ENCODE peak calls at places on chromosomes 2 and 18, in nine cellular contexts. U is GM23338, B is bronchial epithelial cell, V is BJ, J is fibroblast of the aortic adventitia, A is lower lobe of right lung, Y is cardiac fibroblast, C is left lung, D is astrocyte of the spinal cord. E is an unnamed sample.

GRCh38 chr2:62407838-62408589 is 98.0 kb downstream of the TMEM17 start:
- DNase-seq in U (no peak), B (no peak), V (no peak), J (peak; percentile 42), A (no peak), Y (peak; percentile 15), C (no peak), D (no peak), E (no peak)

GRCh38 chr2:220555961-220556360 is 928.5 kb downstream of the SLC4A3 start:
- DNase-seq in U (no peak), B (peak; percentile 73), V (no peak), J (no peak), A (no peak), Y (no peak), C (no peak), D (no peak), E (no peak)

GRCh38 chr2:151614606-151615306 is 119.5 kb downstream of the NEB start:
- DNase-seq in U (no peak), B (peak; percentile 39), V (no peak), J (no peak), A (no peak), Y (no peak), C (no peak), D (no peak), E (no peak)

GRCh38 chr2:166234112-166234846 is 106.5 kb upstream of the SCN1A start:
- DNase-seq in U (no peak), B (peak; percentile 65), V (peak; percentile 46), J (peak; percentile 78), A (no peak), Y (peak; percentile 81), C (no peak), D (peak; percentile 71), E (peak; percentile 32)

GRCh38 chr2:118268268-118268667 is 180.0 kb downstream of the INSIG2 start:
- DNase-seq in U (no peak), B (no peak), V (no peak), J (no peak), A (no peak), Y (no peak), C (no peak), D (no peak), E (no peak)

GRCh38 chr2:10868021-10868420 is 43.7 kb upstream of the KCNF1 start:
- DNase-seq in U (no peak), B (no peak), V (no peak), J (no peak), A (no peak), Y (no peak), C (no peak), D (no peak), E (no peak)

GRCh38 chr2:98476192-98476868 is 31.7 kb downstream of the INPP4A start:
- DNase-seq in U (no peak), B (peak; percentile 55), V (no peak), J (no peak), A (no peak), Y (no peak), C (no peak), D (no peak), E (no peak)

GRCh38 chr2:142952018-142952417 is 74.6 kb downstream of the KYNU start:
- DNase-seq in U (no peak), B (no peak), V (no peak), J (no peak), A (no peak), Y (no peak), C (no peak), D (no peak), E (no peak)

GRCh38 chr2:72555943-72556342 is 269.9 kb downstream of the EXOC6B start:
- DNase-seq in U (no peak), B (no peak), V (no peak), J (no peak), A (no peak), Y (no peak), C (no peak), D (no peak), E (no peak)

GRCh38 chr2:24272161-24272802 is 88.1 kb downstream of the ITSN2 start:
- DNase-seq in U (no peak), B (no peak), V (no peak), J (peak; percentile 64), A (no peak), Y (peak; percentile 71), C (no peak), D (no peak), E (no peak)

GRCh38 chr2:157359628-157360027 is 34.0 kb upstream of the ERMN start:
- DNase-seq in U (no peak), B (no peak), V (no peak), J (no peak), A (no peak), Y (no peak), C (no peak), D (no peak), E (no peak)

GRCh38 chr2:120988051-120988707 is 252.5 kb downstream of the GLI2 start:
- DNase-seq in U (peak; percentile 21), B (no peak), V (no peak), J (no peak), A (no peak), Y (no peak), C (no peak), D (no peak), E (no peak)

GRCh38 chr2:31428001-31428418 is 13.5 kb upstream of the XDH start:
- DNase-seq in U (peak; percentile 39), B (peak; percentile 65), V (no peak), J (peak; percentile 35), A (no peak), Y (peak; percentile 14), C (no peak), D (peak; percentile 10), E (peak; percentile 16)

GRCh38 chr2:158412206-158412605 is 44.3 kb downstream of the CCDC148 start:
- DNase-seq in U (peak; percentile 37), B (no peak), V (peak; percentile 36), J (peak; percentile 52), A (no peak), Y (no peak), C (no peak), D (peak; percentile 47), E (no peak)

GRCh38 chr2:216424305-216424704 is 12.0 kb downstream of the SMARCAL1 start:
- DNase-seq in U (no peak), B (no peak), V (no peak), J (peak; percentile 41), A (no peak), Y (no peak), C (no peak), D (no peak), E (no peak)

DNA sequence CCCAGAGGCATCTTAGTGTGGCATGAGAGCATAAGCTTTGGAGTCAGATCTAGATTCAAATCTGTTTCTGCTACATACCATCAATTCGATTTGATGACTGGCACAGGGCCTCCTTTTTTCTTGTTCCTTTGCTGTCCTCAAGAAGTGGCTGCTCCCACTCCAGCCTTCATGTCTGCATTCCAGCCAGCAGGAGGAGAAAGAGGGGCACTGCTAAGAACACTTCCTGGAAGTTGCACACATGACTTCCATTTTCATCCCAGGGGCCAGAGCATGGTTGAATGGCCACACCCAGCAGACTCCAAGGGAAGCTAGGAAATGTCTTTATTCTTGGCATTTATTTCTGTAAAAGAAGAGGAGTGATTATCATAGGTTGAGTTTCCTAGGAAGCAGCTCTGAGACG is 50.4 kb downstream of the EML6 start:
- DNase-seq in U (peak; percentile 71), B (no peak), V (no peak), J (no peak), A (no peak), Y (peak; percentile 14), C (no peak), D (no peak), E (no peak)
- TF ChIP-seq CTCF in U (peak; percentile 75), B (no peak), V (no peak), J (no peak), A (no peak), Y (peak; percentile 34), C (no peak), D (peak; percentile 16), E (peak; percentile 22)

GRCh38 chr18:10455726-10456453 is 1.5 kb downstream of the APCDD1 start:
- DNase-seq in U (peak; percentile 27), B (no peak), V (no peak), J (no peak), A (no peak), Y (no peak), C (no peak), D (no peak), E (no peak)
- H3K4me3 ChIP-seq in U (peak overlapping the region; percentile 66), B (no peak overlapping the region), V (peak overlapping the region; percentile 54), J (no peak overlapping the region), A (peak overlapping the region; percentile 75), Y (peak overlapping the region; percentile 42), C (peak overlapping the region; percentile 48), D (peak overlapping the region; percentile 31), E (peak overlapping the region; percentile 68)

GRCh38 chr2:224925066-224925821 is 117.0 kb downstream of the DOCK10 start:
- DNase-seq in U (no peak), B (no peak), V (no peak), J (no peak), A (no peak), Y (no peak), C (no peak), D (no peak), E (no peak)
- TF ChIP-seq CTCF in U (no peak), B (no peak), V (no peak), J (no peak), A (no peak), Y (no peak), C (no peak), D (no peak), E (no peak)

DNA sequence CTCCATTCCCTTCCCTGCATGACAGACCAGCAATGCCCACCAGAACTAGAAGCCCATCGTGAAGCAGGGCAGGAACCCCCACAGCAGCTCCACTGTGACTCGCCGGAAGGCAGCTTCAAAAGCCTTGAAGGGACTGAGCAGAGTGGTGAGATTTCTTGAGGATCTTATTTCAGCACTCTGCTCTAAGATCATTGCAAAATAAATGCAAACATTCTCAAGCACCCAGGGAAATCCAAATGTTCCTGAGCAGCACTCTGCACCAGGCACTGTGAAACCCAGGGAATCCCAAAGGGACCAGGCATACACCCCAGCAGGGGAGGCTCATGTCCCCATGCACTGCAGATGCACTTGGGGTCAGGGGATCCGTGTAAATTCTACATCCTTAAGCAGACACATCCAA is 518.0 kb upstream of the SMIM21 start:
- DNase-seq in U (no peak), B (no peak), V (no peak), J (no peak), A (no peak), Y (no peak), C (no peak), D (no peak), E (no peak)
- H3K4me3 ChIP-seq in U (no peak overlapping the region), B (no peak overlapping the region), V (no peak overlapping the region), J (no peak overlapping the region), A (no peak overlapping the region), Y (no peak overlapping the region), C (no peak overlapping the region), D (no peak overlapping the region), E (no peak overlapping the region)

GRCh38 chr2:225668606-225669266 is 269.2 kb downstream of the NYAP2 start:
- DNase-seq in U (peak; percentile 69), B (peak; percentile 87), V (peak; percentile 24), J (peak; percentile 79), A (no peak), Y (peak; percentile 79), C (no peak), D (peak; percentile 78), E (peak; percentile 82)
- TF ChIP-seq CTCF in U (peak; percentile 81), B (peak; percentile 74), V (peak; percentile 83), J (peak; percentile 89), A (peak; percentile 62), Y (peak; percentile 78), C (peak; percentile 54), D (peak; percentile 85), E (peak; percentile 87)

E was measured in fibroblast of villous mesenchyme.